ENCODE peak calls at places on chromosomes 13 and 19, in nine cellular contexts. Y is HFFc6; I is stimulated activated CD4-positive, alpha-beta T cell treated with anti-CD3 and anti-CD28 coated beads, Interleukin-1b, Interleukin-23, amount 100 ng/mL, for 24 hours; G is occipital lobe; S is activated naive CD4-positive, alpha-beta T cell; P is effector memory CD4-positive, alpha-beta T cell; K is NCI-H2081; T is activated gamma-delta T cell; C is H9. E is an unnamed sample.

GRCh38 chr13:95724252-95724651 is 47.3 kb downstream of the DNAJC3 start:
- DNase-seq in S (no peak), G (no peak), C (no peak), Y (no peak), T (no peak), I (no peak), K (no peak), P (no peak), E (no peak)

GRCh38 chr13:51913421-51914136 is 51.8 kb downstream of the CCDC70 start:
- DNase-seq in S (no peak), I (no peak), P (no peak), K (no peak), G (no peak), C (peak), T (no peak), Y (no peak), E (peak)

GRCh38 chr19:13692096-13692495 is 72.2 kb upstream of the MRI1 start:
- DNase-seq in G (peak), C (no peak), P (no peak), K (no peak), T (no peak), Y (peak), I (no peak), S (no peak), E (no peak)

GRCh38 chr13:112693831-112694497 is 4.1 kb downstream of the ATP11A start:
- DNase-seq in S (no peak), T (no peak), Y (peak), I (no peak), K (no peak), P (no peak), G (no peak), C (peak), E (peak)

GRCh38 chr19:48963371-48964204 is 1.5 kb upstream of the FTL start:
- DNase-seq in I (peak), P (peak), T (peak), K (no peak), S (no peak), G (peak), C (peak), Y (peak), E (peak)

GRCh38 chr13:110214637-110215036 is 92.3 kb downstream of the COL4A1 start:
- DNase-seq in P (no peak), I (no peak), S (no peak), T (no peak), C (no peak), G (no peak), Y (no peak), K (no peak), E (no peak)

GRCh38 chr13:84137292-84137691 is 255.0 kb upstream of the SLITRK1 start:
- DNase-seq in T (no peak), S (no peak), C (no peak), P (peak), K (no peak), I (no peak), G (no peak), Y (peak), E (no peak)

GRCh38 chr13:28716511-28716910 is 2.3 kb downstream of the SLC46A3 start:
- DNase-seq in K (no peak), G (no peak), S (no peak), T (no peak), C (no peak), P (no peak), I (no peak), Y (peak), E (no peak)

GRCh38 chr13:98619556-98619955 is 42.6 kb upstream of the STK24 start:
- DNase-seq in C (no peak), Y (no peak), G (no peak), I (no peak), K (no peak), S (no peak), P (no peak), T (no peak), E (no peak)

GRCh38 chr13:101982903-101983302 is 418.9 kb downstream of the FGF14 start:
- DNase-seq in G (no peak), T (no peak), S (no peak), C (no peak), K (no peak), I (no peak), Y (no peak), P (no peak), E (no peak)

GRCh38 chr19:49014123-49014869 is 2.6 kb downstream of the LHB start:
- DNase-seq in P (no peak), S (no peak), Y (no peak), C (no peak), K (no peak), I (no peak), G (no peak), T (no peak), E (no peak)

GRCh38 chr13:28851422-28851821 is 31.3 kb downstream of the MTUS2 start:
- DNase-seq in Y (no peak), I (no peak), S (no peak), P (no peak), T (no peak), G (no peak), C (no peak), K (no peak), E (no peak)

GRCh38 chr13:41588899-41589298 is 131.5 kb downstream of the RGCC start:
- DNase-seq in I (no peak), T (no peak), Y (peak), C (no peak), S (no peak), G (no peak), P (no peak), K (no peak), E (no peak)

GRCh38 chr13:73248711-73249580 is 190.1 kb downstream of the KLF5 start:
- DNase-seq in I (no peak), G (no peak), T (no peak), K (no peak), P (no peak), Y (no peak), C (peak), S (no peak), E (no peak)

GRCh38 chr13:73466561-73466960 is 407.8 kb downstream of the KLF5 start:
- DNase-seq in I (no peak), T (no peak), K (no peak), S (no peak), P (no peak), Y (no peak), G (no peak), C (no peak), E (no peak)

GRCh38 chr13:60013166-60013565 is 150.6 kb downstream of the DIAPH3 start:
- DNase-seq in P (no peak), S (no peak), I (no peak), Y (no peak), T (no peak), C (no peak), G (no peak), K (no peak), E (no peak)

GRCh38 chr19:48145596-48146254 is 24.4 kb downstream of the LIG1 start:
- DNase-seq in T (no peak), K (no peak), C (no peak), S (no peak), G (no peak), Y (no peak), P (no peak), I (no peak), E (no peak)

GRCh38 chr19:4510435-4511255 is 7.6 kb downstream of the PLIN4 start:
- DNase-seq in G (no peak), T (no peak), P (no peak), C (no peak), K (no peak), I (no peak), S (no peak), Y (no peak), E (no peak)

GRCh38 chr19:1264801-1265610 is 4.1 kb upstream of the CIRBP start:
- DNase-seq in T (no peak), I (no peak), S (no peak), P (no peak), Y (peak), C (peak), G (no peak), K (no peak), E (peak)

GRCh38 chr13:42735011-42735410 is 46.4 kb upstream of the FAM216B start:
- DNase-seq in G (no peak), Y (peak), K (no peak), P (no peak), S (no peak), I (no peak), T (no peak), C (no peak), E (no peak)

GRCh38 chr13:52104624-52105023 is 24.2 kb downstream of the NEK5 start:
- DNase-seq in P (no peak), I (no peak), G (no peak), C (no peak), Y (no peak), K (no peak), S (no peak), T (no peak), E (no peak)

GRCh38 chr19:710767-711166 is 2.0 kb downstream of the PALM start:
- DNase-seq in S (no peak), G (no peak), I (no peak), Y (no peak), T (no peak), K (no peak), P (no peak), C (no peak), E (no peak)

GRCh38 chr13:23509781-23510543 is 60.2 kb upstream of the TNFRSF19 start:
- DNase-seq in S (no peak), I (no peak), K (no peak), T (no peak), Y (peak), G (no peak), P (no peak), C (no peak), E (no peak)

GRCh38 chr13:48976677-48977625 is 1.2 kb downstream of the FNDC3A start:
- DNase-seq in S (no peak), K (peak), G (peak), Y (peak), C (no peak), T (no peak), P (no peak), I (no peak), E (no peak)

GRCh38 chr13:62337109-62337880 is 921.6 kb upstream of the PCDH20 start:
- DNase-seq in G (no peak), T (no peak), K (no peak), Y (no peak), P (no peak), I (no peak), S (no peak), C (peak), E (no peak)

GRCh38 chr19:46978470-46978869 is 41.2 kb upstream of the NPAS1 start:
- DNase-seq in S (no peak), I (no peak), P (no peak), T (no peak), K (no peak), Y (no peak), G (no peak), C (no peak), E (no peak)

GRCh38 chr19:30406220-30406944 is 34.2 kb downstream of the ZNF536 start:
- DNase-seq in I (no peak), S (no peak), Y (no peak), G (peak), C (no peak), K (no peak), P (no peak), T (no peak), E (peak)

GRCh38 chr13:41610426-41610825 is 153.1 kb downstream of the RGCC start:
- DNase-seq in S (no peak), K (no peak), T (no peak), P (no peak), C (no peak), Y (peak), I (no peak), G (no peak), E (no peak)

GRCh38 chr19:16338470-16339360 is 14.1 kb downstream of the KLF2 start:
- DNase-seq in S (no peak), T (no peak), I (no peak), P (no peak), Y (peak), G (no peak), C (no peak), K (no peak), E (no peak)

GRCh38 chr19:58497634-58498170 is 14.1 kb downstream of the SLC27A5 start:
- DNase-seq in P (no peak), K (no peak), C (no peak), I (no peak), S (no peak), T (no peak), G (no peak), Y (no peak), E (no peak)

GRCh38 chr13:90427322-90428272 is 919.9 kb upstream of the MIR17HG start:
- DNase-seq in T (no peak), I (no peak), K (no peak), S (no peak), C (peak), G (no peak), P (no peak), Y (no peak), E (peak)

GRCh38 chr19:35486268-35486708 is 4.0 kb downstream of the KRTDAP start:
- DNase-seq in P (no peak), G (no peak), C (no peak), I (no peak), K (no peak), Y (no peak), T (no peak), S (no peak), E (no peak)

E was measured in WTC11.